ENCODE peak calls at places on chromosomes 12 and 14, in four cellular contexts. One of them, this sample, is unnamed. For H3K4me1 and H3K9me3, the result is how much of the 10 kb centered on the place peaks cover.

GRCh38 chr14:38860530-38860929 is 242.5 kb downstream of the SEC23A start:
- DNase-seq in cardiac muscle cell: no peak
- DNase-seq in PC-3: no peak
- DNase-seq in A673: no peak
- DNase-seq in this sample: no peak

GRCh38 chr12:59429766-59430165 is 166.1 kb upstream of the SLC16A7 start:
- DNase-seq in cardiac muscle cell: no peak
- DNase-seq in PC-3: no peak
- DNase-seq in A673: no peak
- DNase-seq in this sample: no peak

GRCh38 chr12:10842862-10843261 is 6.4 kb downstream of the PRR4 start:
- DNase-seq in PC-3: no peak
- DNase-seq in cardiac muscle cell: no peak
- DNase-seq in A673: no peak
- DNase-seq in this sample: no peak

GRCh38 chr12:109804820-109805761 is 28.1 kb downstream of the TRPV4 start:
- DNase-seq in cardiac muscle cell: peak
- DNase-seq in A673: peak
- DNase-seq in PC-3: peak
- DNase-seq in this sample: peak

GRCh38 chr14:93800038-93800937 is 12.0 kb upstream of the PRIMA1 start:
- DNase-seq in PC-3: no peak
- DNase-seq in A673: no peak
- DNase-seq in cardiac muscle cell: no peak
- DNase-seq in this sample: no peak

GRCh38 chr14:88856786-88857366 is 32.4 kb downstream of the TTC8 start:
- DNase-seq in PC-3: no peak
- DNase-seq in cardiac muscle cell: no peak
- DNase-seq in A673: no peak
- DNase-seq in this sample: no peak

GRCh38 chr14:24351517-24351916 is 11.7 kb upstream of the RIPK3 start:
- DNase-seq in A673: peak
- DNase-seq in cardiac muscle cell: no peak
- DNase-seq in PC-3: peak
- DNase-seq in this sample: no peak

GRCh38 chr12:101186291-101186690 is 23.7 kb downstream of the SLC5A8 start:
- DNase-seq in A673: no peak
- DNase-seq in cardiac muscle cell: no peak
- DNase-seq in PC-3: no peak
- DNase-seq in this sample: no peak

GRCh38 chr12:218221-218620 is 4.3 kb upstream of the SLC6A12 start:
- DNase-seq in A673: no peak
- DNase-seq in cardiac muscle cell: no peak
- DNase-seq in PC-3: no peak
- DNase-seq in this sample: no peak

GRCh38 chr12:67141405-67142018 is 127.6 kb upstream of the CAND1 start:
- DNase-seq in A673: no peak
- DNase-seq in cardiac muscle cell: no peak
- DNase-seq in PC-3: no peak
- DNase-seq in this sample: no peak

GRCh38 chr12:47818382-47818700 is 1.4 kb downstream of the HDAC7 start:
- DNase-seq in A673: no peak
- DNase-seq in PC-3: no peak
- DNase-seq in cardiac muscle cell: no peak
- DNase-seq in this sample: no peak

GRCh38 chr14:76352639-76353281 is 23.2 kb upstream of the ESRRB start:
- DNase-seq in A673: peak
- DNase-seq in PC-3: peak
- DNase-seq in cardiac muscle cell: peak
- DNase-seq in this sample: peak

GRCh38 chr12:61412209-61412608 is 848.0 kb upstream of the USP15 start:
- DNase-seq in cardiac muscle cell: no peak
- DNase-seq in A673: no peak
- DNase-seq in PC-3: peak
- DNase-seq in this sample: no peak

GRCh38 chr12:65879878-65880277 is 55.6 kb downstream of the HMGA2 start:
- DNase-seq in cardiac muscle cell: no peak
- DNase-seq in A673: no peak
- DNase-seq in PC-3: peak
- DNase-seq in this sample: no peak

GRCh38 chr14:61493239-61493638 is 171.9 kb downstream of the PRKCH start:
- DNase-seq in A673: no peak
- DNase-seq in cardiac muscle cell: no peak
- DNase-seq in PC-3: peak
- DNase-seq in this sample: no peak

GRCh38 chr12:98464155-98464554 is 51.2 kb upstream of the TMPO start:
- DNase-seq in cardiac muscle cell: no peak
- DNase-seq in PC-3: no peak
- DNase-seq in A673: no peak
- DNase-seq in this sample: no peak

GRCh38 chr12:124954771-124955170 is 34.2 kb downstream of the DHX37 start:
- DNase-seq in PC-3: no peak
- DNase-seq in A673: no peak
- DNase-seq in cardiac muscle cell: no peak
- DNase-seq in this sample: no peak

GRCh38 chr12:87274594-87275245 is 754.5 kb downstream of the C12orf50 start:
- DNase-seq in PC-3: peak
- DNase-seq in cardiac muscle cell: peak
- DNase-seq in A673: peak
- DNase-seq in this sample: no peak

GRCh38 chr12:50326636-50327284 is 43.4 kb upstream of the LIMA1 start:
- DNase-seq in PC-3: peak
- DNase-seq in cardiac muscle cell: no peak
- DNase-seq in A673: peak
- DNase-seq in this sample: no peak

GRCh38 chr12:60205500-60205899 is 609.7 kb downstream of the SLC16A7 start:
- DNase-seq in PC-3: peak
- DNase-seq in A673: peak
- DNase-seq in cardiac muscle cell: peak
- DNase-seq in this sample: no peak

GRCh38 chr12:17239874-17240273 is 633.9 kb upstream of the LMO3 start:
- DNase-seq in cardiac muscle cell: no peak
- DNase-seq in PC-3: no peak
- DNase-seq in A673: no peak
- DNase-seq in this sample: no peak

GRCh38 chr12:110279976-110280783 is 867 bp upstream of the ATP2A2 start:
- DNase-seq in PC-3: peak
- DNase-seq in cardiac muscle cell: peak
- DNase-seq in A673: peak
- DNase-seq in this sample: peak

GRCh38 chr14:24965934-24966593 is 83.9 kb downstream of the STXBP6 start:
- DNase-seq in cardiac muscle cell: peak
- DNase-seq in A673: peak
- DNase-seq in PC-3: no peak
- DNase-seq in this sample: no peak

GRCh38 chr14:59321184-59321952 is 132.9 kb downstream of the DAAM1 start:
- DNase-seq in cardiac muscle cell: peak
- DNase-seq in A673: no peak
- DNase-seq in PC-3: peak
- DNase-seq in this sample: no peak

GRCh38 chr12:58804749-58805148 is 115.6 kb downstream of the LRIG3 start:
- DNase-seq in PC-3: peak
- DNase-seq in A673: peak
- DNase-seq in cardiac muscle cell: no peak
- DNase-seq in this sample: no peak

GRCh38 chr14:65302571-65303184 is 109.9 kb upstream of the FUT8 start:
- DNase-seq in PC-3: peak
- DNase-seq in cardiac muscle cell: no peak
- DNase-seq in A673: no peak
- DNase-seq in this sample: no peak

GRCh38 chr12:94244165-94245133 is 96.1 kb downstream of the PLXNC1 start:
- DNase-seq in PC-3: no peak
- DNase-seq in cardiac muscle cell: no peak
- DNase-seq in A673: no peak
- DNase-seq in this sample: no peak

GRCh38 chr14:50615566-50615965 is 52.5 kb downstream of the SAV1 start:
- DNase-seq in A673: peak
- DNase-seq in cardiac muscle cell: no peak
- DNase-seq in PC-3: no peak
- DNase-seq in this sample: no peak

GRCh38 chr12:124429535-124429934 is 134.6 kb downstream of the RFLNA start:
- DNase-seq in A673: no peak
- DNase-seq in PC-3: no peak
- DNase-seq in cardiac muscle cell: no peak
- DNase-seq in this sample: no peak

GRCh38 chr14:85024931-85025330 is 505.0 kb upstream of the FLRT2 start:
- DNase-seq in PC-3: no peak
- DNase-seq in A673: peak
- DNase-seq in cardiac muscle cell: no peak
- DNase-seq in this sample: no peak

GRCh38 chr14:105144231-105144665 is 24.3 kb downstream of the JAG2 start:
- DNase-seq in A673: no peak
- DNase-seq in PC-3: no peak
- DNase-seq in cardiac muscle cell: no peak
- DNase-seq in this sample: no peak

GRCh38 chr12:19643635-19644034 is 204.3 kb downstream of the AEBP2 start:
- DNase-seq in PC-3: peak
- DNase-seq in A673: peak
- DNase-seq in cardiac muscle cell: peak
- DNase-seq in this sample: no peak

GRCh38 chr14:105532735-105533141 is 6.4 kb downstream of the TMEM121 start:
- DNase-seq in cardiac muscle cell: no peak
- DNase-seq in PC-3: no peak
- DNase-seq in A673: peak
- DNase-seq in this sample: no peak

GRCh38 chr14:96224480-96225096 is 19.9 kb downstream of the BDKRB2 start:
- DNase-seq in A673: no peak
- DNase-seq in cardiac muscle cell: no peak
- DNase-seq in PC-3: no peak
- DNase-seq in this sample: no peak

GRCh38 chr14:45610303-45610702 is 357.3 kb upstream of the MIS18BP1 start:
- DNase-seq in PC-3: peak
- DNase-seq in cardiac muscle cell: peak
- DNase-seq in A673: peak
- DNase-seq in this sample: no peak

GRCh38 chr12:105113094-105113493 is 5.6 kb downstream of the WASHC4 start:
- DNase-seq in cardiac muscle cell: no peak
- DNase-seq in PC-3: no peak
- DNase-seq in A673: no peak
- DNase-seq in this sample: no peak

GRCh38 chr12:105107176-105107496 is 395 bp upstream of the WASHC4 start:
- DNase-seq in PC-3: no peak
- DNase-seq in cardiac muscle cell: no peak
- DNase-seq in A673: no peak
- DNase-seq in this sample: peak

GRCh38 chr12:105109465-105110212 is 2.1 kb downstream of the WASHC4 start:
- DNase-seq in cardiac muscle cell: no peak
- DNase-seq in A673: no peak
- DNase-seq in PC-3: peak
- DNase-seq in this sample: no peak

GRCh38 chr12:105107497-105108371 is at the start of gene WASHC4:
- DNase-seq in A673: peak
- DNase-seq in cardiac muscle cell: peak
- DNase-seq in PC-3: peak
- DNase-seq in this sample: peak

DNA sequence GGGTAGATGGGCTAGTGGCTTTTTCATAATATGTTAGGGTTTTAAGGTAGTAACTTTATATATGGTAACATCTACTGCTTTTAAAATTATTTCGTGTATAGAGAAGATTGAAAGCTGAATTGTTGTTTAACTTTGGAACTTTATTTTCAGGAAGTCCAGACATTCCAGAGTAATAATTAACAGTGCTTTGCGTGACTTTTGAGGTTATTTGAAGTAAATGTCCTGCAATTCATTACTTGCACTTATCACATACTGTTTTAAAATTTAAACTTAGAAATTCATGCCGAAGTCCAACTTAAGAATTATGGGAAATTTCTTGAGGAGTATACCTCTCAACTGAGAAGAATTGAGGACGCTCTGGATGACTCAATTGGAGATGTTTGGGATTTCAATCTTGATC is 3.3 kb downstream of the WASHC4 start:
- DNase-seq in PC-3: no peak
- DNase-seq in cardiac muscle cell: no peak
- DNase-seq in A673: no peak
- DNase-seq in this sample: no peak
- H3K4me1 ChIP-seq in PC-3: under half
- H3K4me1 ChIP-seq in cardiac muscle cell: under half
- H3K4me1 ChIP-seq in A673: under half
- H3K4me1 ChIP-seq in this sample: under half

DNA sequence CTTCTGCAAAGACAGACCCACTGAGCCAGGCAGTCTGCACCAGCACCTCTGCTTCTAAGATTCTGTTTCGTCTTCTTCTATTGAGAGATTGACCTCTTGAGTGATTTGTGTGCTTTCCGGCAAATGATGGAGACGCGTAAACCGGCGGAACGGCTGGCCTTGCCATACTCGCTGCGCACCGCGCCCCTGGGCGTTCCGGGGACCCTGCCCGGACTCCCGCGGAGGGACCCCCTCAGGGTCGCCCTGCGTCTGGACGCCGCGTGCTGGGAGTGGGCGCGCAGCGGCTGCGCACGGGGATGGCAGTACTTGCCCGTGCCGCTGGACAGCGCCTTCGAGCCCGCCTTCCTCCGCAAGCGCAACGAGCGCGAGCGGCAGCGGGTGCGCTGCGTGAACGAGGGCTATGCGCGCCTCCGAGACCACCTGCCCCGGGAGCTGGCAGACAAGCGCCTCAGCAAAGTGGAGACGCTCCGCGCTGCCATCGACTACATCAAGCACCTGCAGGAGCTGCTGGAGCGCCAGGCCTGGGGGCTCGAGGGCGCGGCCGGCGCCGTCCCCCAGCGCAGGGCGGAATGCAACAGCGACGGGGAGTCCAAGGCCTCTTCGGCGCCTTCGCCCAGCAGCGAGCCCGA is 703 bp downstream of the ASCL4 start:
- DNase-seq in A673: no peak
- DNase-seq in PC-3: no peak
- DNase-seq in cardiac muscle cell: peak
- DNase-seq in this sample: no peak
- H3K4me3 ChIP-seq in A673: no peak
- H3K4me3 ChIP-seq in PC-3: no peak
- H3K4me3 ChIP-seq in cardiac muscle cell: peak
- H3K4me3 ChIP-seq in this sample: no peak

DNA sequence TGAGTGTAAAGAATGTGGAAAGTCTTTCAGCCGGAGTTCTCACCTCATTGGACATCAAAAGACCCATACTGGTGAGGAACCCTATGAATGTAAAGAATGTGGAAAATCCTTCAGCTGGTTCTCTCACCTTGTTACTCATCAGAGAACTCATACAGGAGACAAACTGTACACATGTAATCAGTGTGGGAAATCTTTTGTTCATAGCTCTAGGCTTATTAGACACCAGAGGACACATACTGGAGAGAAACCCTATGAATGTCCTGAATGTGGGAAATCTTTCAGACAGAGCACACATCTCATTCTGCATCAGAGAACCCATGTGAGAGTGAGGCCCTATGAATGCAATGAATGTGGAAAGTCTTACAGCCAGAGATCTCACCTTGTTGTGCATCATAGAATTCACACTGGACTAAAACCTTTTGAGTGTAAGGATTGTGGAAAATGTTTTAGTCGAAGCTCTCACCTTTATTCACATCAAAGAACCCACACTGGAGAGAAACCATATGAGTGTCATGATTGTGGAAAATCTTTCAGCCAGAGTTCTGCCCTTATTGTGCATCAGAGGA is 25.1 kb upstream of the ZNF268 start:
- DNase-seq in cardiac muscle cell: no peak
- DNase-seq in A673: no peak
- DNase-seq in PC-3: no peak
- DNase-seq in this sample: no peak
- H3K9me3 ChIP-seq in cardiac muscle cell: under half
- H3K9me3 ChIP-seq in A673: half or more
- H3K9me3 ChIP-seq in PC-3: half or more
- H3K9me3 ChIP-seq in this sample: under half

GRCh38 chr12:46376579-46376978 is 4.0 kb upstream of the SLC38A2 start:
- DNase-seq in PC-3: no peak
- DNase-seq in A673: no peak
- DNase-seq in cardiac muscle cell: no peak
- DNase-seq in this sample: no peak
- H3K4me1 ChIP-seq in PC-3: under half
- H3K4me1 ChIP-seq in A673: under half
- H3K4me1 ChIP-seq in cardiac muscle cell: under half
- H3K4me1 ChIP-seq in this sample: under half